ENCODE peak calls at places on chromosome 17, in eight cellular contexts. A is pancreas, V is breast epithelium, S is nephron progenitor cell, O is left ventricle myocardium inferior, P is epithelial cell of esophagus, Y is MCF 10A, Z is mesothelial cell of epicardium. W is an unnamed sample.

GRCh38 chr17:57684711-57685498 is 60.2 kb downstream of the CCDC182 start:
- DNase-seq in A (no peak), V (no peak), S (no peak), O (no peak), P (no peak), Y (no peak), Z (no peak), W (no peak)

GRCh38 chr17:73302189-73302588 is 9.6 kb downstream of the CDC42EP4 start:
- DNase-seq in A (no peak), V (no peak), S (no peak), O (no peak), P (no peak), Y (no peak), Z (no peak), W (no peak)

GRCh38 chr17:32553168-32553567 is 66.4 kb downstream of the CDK5R1 start:
- DNase-seq in A (no peak), V (no peak), S (no peak), O (no peak), P (peak), Y (no peak), Z (no peak), W (no peak)

GRCh38 chr17:72614871-72615626 is 477.4 kb downstream of the SLC39A11 start:
- DNase-seq in A (peak), V (no peak), S (peak), O (no peak), P (peak), Y (no peak), Z (no peak), W (peak)

GRCh38 chr17:63647065-63647725 is 25.0 kb downstream of the MAP3K3 start:
- DNase-seq in A (no peak), V (no peak), S (no peak), O (no peak), P (peak), Y (no peak), Z (no peak), W (peak)

GRCh38 chr17:11486726-11487310 is 111.5 kb upstream of the DNAH9 start:
- DNase-seq in A (no peak), V (no peak), S (no peak), O (no peak), P (no peak), Y (no peak), Z (no peak), W (no peak)

GRCh38 chr17:55625516-55625915 is 97.1 kb downstream of the TMEM100 start:
- DNase-seq in A (no peak), V (no peak), S (no peak), O (no peak), P (no peak), Y (no peak), Z (no peak), W (no peak)

GRCh38 chr17:81030726-81031570 is 4.0 kb upstream of the BAIAP2 start:
- DNase-seq in A (peak), V (no peak), S (no peak), O (no peak), P (no peak), Y (no peak), Z (no peak), W (no peak)

GRCh38 chr17:28728364-28729200 is at the start of gene NEK8:
- DNase-seq in A (peak), V (peak), S (peak), O (peak), P (peak), Y (peak), Z (peak), W (peak)

GRCh38 chr17:5785343-5785742 is 201.0 kb upstream of the NLRP1 start:
- DNase-seq in A (no peak), V (no peak), S (peak), O (no peak), P (peak), Y (peak), Z (no peak), W (no peak)

GRCh38 chr17:66373944-66374817 is 71.8 kb downstream of the PRKCA start:
- DNase-seq in A (peak), V (no peak), S (peak), O (peak), P (no peak), Y (no peak), Z (no peak), W (peak)

GRCh38 chr17:76014925-76015261 is 12.2 kb downstream of the EVPL start:
- DNase-seq in A (no peak), V (no peak), S (no peak), O (no peak), P (no peak), Y (no peak), Z (no peak), W (no peak)

GRCh38 chr17:49703557-49704277 is 4.0 kb downstream of the SLC35B1 start:
- DNase-seq in A (no peak), V (no peak), S (peak), O (no peak), P (peak), Y (peak), Z (no peak), W (peak)
- TF ChIP-seq CTCF in A (no peak), V (peak), S (peak), O (peak), P (peak), Y (peak), Z (no peak), W (peak)

DNA sequence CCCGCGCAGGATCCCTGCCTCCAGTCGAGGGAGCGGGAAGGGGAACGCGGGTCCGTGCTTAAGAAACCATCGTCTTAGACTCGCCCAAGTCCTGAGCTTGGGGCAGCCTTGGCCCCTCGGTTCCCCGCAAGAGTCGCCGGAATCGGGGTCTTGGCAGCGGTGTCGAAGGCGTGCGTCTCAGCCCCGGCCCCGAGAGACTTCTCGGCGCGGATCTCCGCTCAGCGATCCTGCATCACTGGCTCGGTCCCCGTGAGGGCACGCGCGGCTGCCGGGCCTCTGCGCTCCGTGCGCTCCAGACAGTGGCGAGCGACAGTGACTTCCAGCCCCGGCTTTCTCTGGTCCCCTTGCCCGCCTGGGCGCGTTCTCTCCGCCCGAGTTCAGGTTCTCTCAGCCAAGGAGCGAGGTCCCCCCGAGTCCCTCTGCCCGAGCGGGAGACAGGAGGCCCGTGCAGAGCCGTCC is 383 bp downstream of the HS3ST3A1 start:
- DNase-seq in A (no peak), V (no peak), S (no peak), O (no peak), P (no peak), Y (no peak), Z (no peak), W (no peak)
- TF ChIP-seq CTCF in A (no peak), V (no peak), S (no peak), O (no peak), P (no peak), Y (no peak), Z (no peak), W (no peak)

GRCh38 chr17:7014995-7015586 is 2.7 kb downstream of the RNASEK start:
- DNase-seq in A (no peak), V (no peak), S (no peak), O (no peak), P (peak), Y (no peak), Z (no peak), W (no peak)
- TF ChIP-seq CTCF in A (no peak), V (no peak), S (no peak), O (peak), P (no peak), Y (no peak), Z (peak), W (no peak)

DNA sequence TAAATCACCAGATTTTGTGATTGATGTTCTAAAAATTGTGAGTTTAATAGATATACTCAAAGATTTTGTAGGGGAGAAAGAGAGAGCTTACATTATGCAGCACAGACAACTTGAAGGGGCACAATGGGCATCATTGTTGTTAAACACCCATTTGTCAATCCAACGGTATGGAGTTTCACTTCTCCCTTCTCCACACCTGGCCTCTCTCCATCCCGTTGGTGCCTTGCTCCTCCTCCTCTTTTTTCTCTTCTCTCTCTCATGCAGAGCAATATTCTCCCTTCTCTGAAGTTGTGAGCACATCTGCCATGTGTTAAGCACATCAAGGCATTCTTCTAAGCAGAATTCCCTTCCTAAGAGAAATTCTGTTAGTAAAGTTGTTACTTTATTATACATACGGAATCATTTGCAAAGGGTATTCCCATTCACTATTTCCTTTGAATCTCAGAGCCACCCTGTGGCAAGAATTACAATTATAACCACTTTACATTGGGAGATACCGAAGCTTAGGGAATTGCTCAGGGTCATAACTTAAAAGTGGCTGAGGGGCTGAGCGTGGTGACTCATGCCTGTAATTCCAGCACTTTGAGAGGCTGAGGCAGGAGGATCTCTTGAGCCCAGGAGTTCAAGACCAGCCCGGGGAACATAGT is 40.5 kb upstream of the SKAP1 start:
- DNase-seq in A (no peak), V (no peak), S (no peak), O (no peak), P (no peak), Y (no peak), Z (no peak), W (no peak)
- TF ChIP-seq CTCF in A (no peak), V (no peak), S (no peak), O (no peak), P (no peak), Y (no peak), Z (no peak), W (no peak)